ENCODE peak calls at places on chromosome 21, in seven cellular contexts. Y is activated CD4-positive, alpha-beta T cell treated with anti-CD3 and anti-CD28 coated beads, Interleukin-2, amount 10 ng/mL, durations not matched to agents 7 days and 5 days; R is cardiac muscle cell; L is neural crest cell; U is fibroblast of lung; M is lower leg skin; A is NCI-H2029 treated with DMSO at 0.1 percent for 48 hours. T is an unnamed sample.
A peak's percentile ranks its signal among the peaks of the same experiment; 100 is the strongest.

GRCh38 chr21:34701726-34702125 is 32.9 kb downstream of the CLIC6 start:
- DNase-seq in L (no peak), Y (no peak), U (peak; percentile 32), M (no peak), A (no peak), R (no peak), T (no peak)

GRCh38 chr21:17343055-17343454 is 169.8 kb upstream of the CXADR start:
- DNase-seq in L (peak; percentile 8), A (no peak), R (peak; percentile 4), U (peak; percentile 3), Y (peak; percentile 15), M (no peak), T (no peak)

GRCh38 chr21:44701541-44701940 is 4.6 kb downstream of the KRTAP10-12 start:
- DNase-seq in M (no peak), Y (no peak), U (no peak), A (no peak), L (no peak), R (no peak), T (no peak)

GRCh38 chr21:33478858-33479678 is 706 bp downstream of the TMEM50B start:
- DNase-seq in A (no peak), U (peak; percentile 27), L (peak; percentile 8), M (no peak), R (peak; percentile 39), Y (peak; percentile 50), T (peak; percentile 12)

GRCh38 chr21:43864313-43864805 is 664 bp upstream of the AGPAT3 start:
- DNase-seq in M (no peak), A (no peak), U (peak; percentile 21), Y (peak; percentile 15), R (peak; percentile 33), L (peak; percentile 34), T (peak; percentile 49)

GRCh38 chr21:27275294-27275927 is 308.5 kb upstream of the ADAMTS5 start:
- DNase-seq in U (peak; percentile 76), Y (no peak), R (peak; percentile 78), M (no peak), A (no peak), L (no peak), T (no peak)

GRCh38 chr21:31279986-31280385 is 64.1 kb downstream of the TIAM1 start:
- DNase-seq in R (no peak), M (no peak), A (no peak), U (peak; percentile 26), L (no peak), Y (no peak), T (no peak)

GRCh38 chr21:27292229-27292628 is 325.3 kb upstream of the ADAMTS5 start:
- DNase-seq in L (no peak), M (no peak), A (no peak), Y (no peak), U (no peak), R (no peak), T (no peak)

GRCh38 chr21:42489006-42489563 is 6.9 kb downstream of the RSPH1 start:
- DNase-seq in U (no peak), L (no peak), R (no peak), M (no peak), Y (no peak), A (no peak), T (no peak)

GRCh38 chr21:24223625-24224024 is 1383.7 kb downstream of the MRPL39 start:
- DNase-seq in A (no peak), U (no peak), Y (no peak), M (no peak), L (no peak), R (no peak), T (no peak)

GRCh38 chr21:37877888-37878684 is 38.2 kb downstream of the KCNJ6 start:
- DNase-seq in M (no peak), U (no peak), L (no peak), R (no peak), A (no peak), Y (no peak), T (no peak)

GRCh38 chr21:34768326-34768725 is 99.5 kb downstream of the CLIC6 start:
- DNase-seq in R (no peak), Y (no peak), U (no peak), L (no peak), A (no peak), M (no peak), T (no peak)

GRCh38 chr21:34845521-34846213 is 176.9 kb downstream of the CLIC6 start:
- DNase-seq in A (peak; percentile 55), M (no peak), L (no peak), U (peak; percentile 95), R (peak; percentile 90), Y (peak; percentile 61), T (peak; percentile 80)

GRCh38 chr21:44432841-44433790 is 22.2 kb upstream of the LRRC3 start:
- DNase-seq in M (no peak), L (no peak), Y (no peak), U (no peak), R (no peak), A (no peak), T (no peak)

GRCh38 chr21:46538851-46539666 is 65.8 kb downstream of the S100B start:
- DNase-seq in R (no peak), Y (no peak), M (no peak), A (no peak), U (no peak), L (no peak), T (no peak)

GRCh38 chr21:35203093-35204021 is 154.3 kb upstream of the RUNX1 start:
- DNase-seq in L (no peak), R (peak; percentile 71), M (no peak), Y (no peak), A (no peak), U (peak; percentile 93), T (no peak)

GRCh38 chr21:45998276-45998701 is 16.7 kb downstream of the COL6A1 start:
- DNase-seq in A (no peak), R (no peak), U (no peak), L (no peak), M (no peak), Y (no peak), T (no peak)

GRCh38 chr21:42799948-42800347 is 79.4 kb downstream of the WDR4 start:
- DNase-seq in L (no peak), R (no peak), A (no peak), M (no peak), U (no peak), Y (no peak), T (no peak)

GRCh38 chr21:45592208-45592619 is 50.0 kb upstream of the SLC19A1 start:
- DNase-seq in Y (peak; percentile 87), R (no peak), A (no peak), U (no peak), L (no peak), M (no peak), T (no peak)

GRCh38 chr21:45768741-45769049 is 125.2 kb downstream of the PCBP3 start:
- DNase-seq in A (no peak), R (no peak), M (no peak), Y (peak; percentile 31), U (no peak), L (no peak), T (no peak)

GRCh38 chr21:19684328-19684727 is 1280.7 kb upstream of the TMPRSS15 start:
- DNase-seq in L (no peak), Y (no peak), R (no peak), U (no peak), A (no peak), M (no peak), T (no peak)

GRCh38 chr21:25887166-25887565 is 152.4 kb downstream of the GABPA start:
- DNase-seq in Y (no peak), M (no peak), L (no peak), A (no peak), U (no peak), R (peak; percentile 24), T (no peak)

GRCh38 chr21:35303085-35303484 is 254.0 kb upstream of the RUNX1 start:
- DNase-seq in Y (no peak), R (peak; percentile 87), M (no peak), U (peak; percentile 95), A (no peak), L (no peak), T (no peak)

GRCh38 chr21:36702622-36702968 is 3.7 kb downstream of the SIM2 start:
- DNase-seq in M (no peak), L (no peak), U (no peak), R (no peak), A (no peak), Y (no peak), T (no peak)

GRCh38 chr21:8993284-8993942 is 1528.0 kb upstream of the TPTE start:
- DNase-seq in R (no peak), A (no peak), M (no peak), Y (no peak), U (no peak), L (no peak), T (no peak)

GRCh38 chr21:32411366-32412161 is 942 bp upstream of the EVA1C start:
- DNase-seq in U (peak; percentile 68), R (peak; percentile 90), M (peak; percentile 91), L (no peak), A (no peak), Y (peak; percentile 70), T (peak; percentile 93)

T was measured in prostate gland.